ENCODE peak calls at places on chromosomes 4 and X, in ten cellular contexts. B is activated naive CD4-positive, alpha-beta T cell; N is activated T-helper 1 cell treated with anti-CD3 and anti-CD28 coated beads, Interleukin-2, amount 50 U/mL, for 16 hours; K is NCI-H69; G is natural killer cell treated with Interleukin-12 subunit alpha and Interleukin-12 subunit beta and Interleukin-15 and Interleukin-18, amount 100 ng/mL, for 72 hours; X is GM04504; E is CD4-positive, alpha-beta T cell; W is dorsolateral prefrontal cortex; D is GM06990; H is iris pigment epithelial cell. Z is an unnamed sample.

GRCh38 chrX:1813809-1814208 is 198.9 kb downstream of the ASMT start:
- DNase-seq in B (no peak), N (no peak), K (no peak), G (no peak), X (no peak), E (no peak), W (no peak), D (no peak), H (no peak), Z (no peak)

GRCh38 chr4:102825261-102826071 is 1.9 kb downstream of the UBE2D3 start:
- DNase-seq in B (no peak), N (no peak), K (peak; percentile 64), G (peak; percentile 66), X (peak; percentile 38), E (no peak), W (peak; percentile 36), D (peak; percentile 16), H (peak; percentile 70), Z (peak; percentile 42)

GRCh38 chrX:52420824-52421443 is 52.1 kb downstream of the XAGE2 start:
- DNase-seq in B (no peak), N (no peak), K (no peak), G (no peak), X (no peak), E (no peak), W (no peak), D (no peak), H (peak; percentile 82), Z (no peak)

GRCh38 chr4:184481544-184481943 is 7.2 kb upstream of the IRF2 start:
- DNase-seq in B (no peak), N (no peak), K (no peak), G (no peak), X (no peak), E (no peak), W (no peak), D (no peak), H (no peak), Z (no peak)

GRCh38 chr4:114025176-114025777 is 45.8 kb upstream of the ARSJ start:
- DNase-seq in B (no peak), N (no peak), K (peak; percentile 50), G (no peak), X (no peak), E (no peak), W (no peak), D (peak; percentile 13), H (no peak), Z (peak; percentile 52)

GRCh38 chrX:40473460-40474204 is 107.1 kb upstream of the ATP6AP2 start:
- DNase-seq in B (no peak), N (no peak), K (peak; percentile 25), G (no peak), X (no peak), E (no peak), W (no peak), D (no peak), H (no peak), Z (no peak)

GRCh38 chr4:123230061-123230460 is 166.5 kb upstream of the SPRY1 start:
- DNase-seq in B (no peak), N (no peak), K (no peak), G (no peak), X (no peak), E (no peak), W (no peak), D (no peak), H (no peak), Z (no peak)

GRCh38 chrX:118520858-118521206 is 25.2 kb downstream of the DOCK11 start:
- DNase-seq in B (no peak), N (no peak), K (no peak), G (no peak), X (no peak), E (no peak), W (no peak), D (no peak), H (no peak), Z (no peak)

GRCh38 chr4:117481742-117482141 is 396.4 kb upstream of the TRAM1L1 start:
- DNase-seq in B (no peak), N (no peak), K (no peak), G (no peak), X (no peak), E (no peak), W (no peak), D (no peak), H (peak; percentile 42), Z (no peak)